ENCODE peak calls at places on chromosome 14, in five cellular contexts. I is ovary, H is psoas muscle, Q is PC-3, K is OCI-LY7. E is an unnamed sample.

GRCh38 chr14:91283666-91284065 is 39.2 kb upstream of the GPR68 start:
- DNase-seq in I (no peak), K (peak; percentile 27), Q (peak; percentile 30), H (no peak), E (no peak)

GRCh38 chr14:101821528-101821927 is 60.0 kb downstream of the PPP2R5C start:
- DNase-seq in Q (no peak), I (no peak), K (no peak), H (no peak), E (no peak)

GRCh38 chr14:36829547-36829946 is 167.9 kb downstream of the PAX9 start:
- DNase-seq in H (no peak), I (no peak), K (no peak), Q (no peak), E (no peak)

GRCh38 chr14:39218171-39218769 is 15.4 kb upstream of the MIA2 start:
- DNase-seq in K (no peak), H (no peak), Q (peak; percentile 98), I (no peak), E (no peak)

GRCh38 chr14:58820032-58820431 is 182.3 kb downstream of the DACT1 start:
- DNase-seq in I (no peak), H (no peak), Q (no peak), K (no peak), E (no peak)

GRCh38 chr14:97164014-97164413 is 366.8 kb downstream of the VRK1 start:
- DNase-seq in I (no peak), Q (peak; percentile 50), K (no peak), H (no peak), E (no peak)

GRCh38 chr14:50407089-50407813 is 10.6 kb upstream of the CDKL1 start:
- DNase-seq in K (no peak), I (no peak), Q (no peak), H (no peak), E (no peak)

GRCh38 chr14:45252356-45253069 is 489 bp downstream of the MIS18BP1 start:
- DNase-seq in K (peak; percentile 43), I (no peak), H (no peak), Q (peak; percentile 18), E (no peak)

GRCh38 chr14:72845196-72845595 is 48.7 kb downstream of the DPF3 start:
- DNase-seq in H (no peak), I (no peak), Q (no peak), K (no peak), E (no peak)

GRCh38 chr14:57982161-57982560 is 116.3 kb upstream of the SLC35F4 start:
- DNase-seq in H (no peak), K (no peak), Q (no peak), I (no peak), E (no peak)

GRCh38 chr14:76426161-76426696 is 50.3 kb downstream of the ESRRB start:
- DNase-seq in I (no peak), K (no peak), H (no peak), Q (peak; percentile 5), E (no peak)

GRCh38 chr14:91138511-91139359 is 24.9 kb downstream of the DGLUCY start:
- DNase-seq in Q (peak; percentile 75), I (no peak), K (peak; percentile 72), H (no peak), E (peak; percentile 50)

GRCh38 chr14:90453401-90453951 is 56.6 kb downstream of the CALM1 start:
- DNase-seq in K (no peak), H (no peak), Q (no peak), I (peak; percentile 57), E (peak; percentile 36)

GRCh38 chr14:103910262-103910935 is 17.9 kb upstream of the TDRD9 start:
- DNase-seq in H (peak; percentile 81), Q (peak; percentile 96), I (peak; percentile 82), K (peak; percentile 68), E (peak; percentile 91)

GRCh38 chr14:43438056-43438455 is 1069.0 kb downstream of the FSCB start:
- DNase-seq in H (no peak), Q (no peak), K (no peak), I (no peak), E (no peak)

GRCh38 chr14:102833341-102833740 is 56.1 kb downstream of the TRAF3 start:
- DNase-seq in H (no peak), Q (no peak), I (no peak), K (no peak), E (no peak)

GRCh38 chr14:58919262-58919661 is 269.2 kb upstream of the DAAM1 start:
- DNase-seq in I (no peak), K (no peak), H (no peak), Q (no peak), E (no peak)

GRCh38 chr14:58637391-58638230 is at the start of gene DACT1:
- DNase-seq in I (peak; percentile 85), K (no peak), H (peak; percentile 74), Q (peak; percentile 39), E (peak; percentile 54)

GRCh38 chr14:32627545-32628298 is 298.6 kb downstream of the AKAP6 start:
- DNase-seq in Q (no peak), I (no peak), K (no peak), H (no peak), E (no peak)

GRCh38 chr14:64772394-64772950 is 68.2 kb downstream of the PLEKHG3 start:
- DNase-seq in K (no peak), Q (no peak), H (no peak), I (no peak), E (no peak)
- TF ChIP-seq CTCF in K (no peak), Q (peak; percentile 45), H (no peak), I (no peak), E (no peak)

GRCh38 chr14:77763978-77764377 is 3.0 kb upstream of the SNW1 start:
- DNase-seq in H (no peak), Q (no peak), I (no peak), K (no peak), E (no peak)
- H3K27ac ChIP-seq in H (no peak overlapping the region), Q (no peak overlapping the region), I (no peak overlapping the region), K (no peak overlapping the region), E (no peak overlapping the region)

DNA sequence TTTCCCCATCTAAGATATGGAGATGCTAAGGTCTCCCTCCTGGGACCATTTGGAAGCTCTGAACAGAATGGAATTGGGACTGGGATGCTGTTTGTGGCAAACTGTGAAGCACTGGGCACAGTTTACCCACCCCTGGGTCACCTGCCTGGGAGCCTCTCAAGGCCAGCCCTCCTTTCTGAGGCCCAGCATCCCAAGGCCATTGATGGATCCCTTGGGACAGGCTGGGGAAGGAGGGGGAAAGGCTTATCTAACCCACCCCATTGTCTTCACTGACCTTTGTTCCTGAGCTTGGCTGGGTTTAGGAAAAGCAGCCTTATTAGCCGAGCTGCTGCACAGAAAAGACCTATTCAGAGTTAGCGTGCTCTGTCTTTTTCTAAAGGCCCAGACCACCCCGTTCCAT is 5.2 kb downstream of the CCDC85C start:
- DNase-seq in K (no peak), I (no peak), H (no peak), Q (no peak), E (no peak)
- H3K4me1 ChIP-seq in K (peaks cover 16% of the 10 kb centered on the region), I (peaks cover 27% of the 10 kb centered on the region), H (peaks cover 39% of the 10 kb centered on the region), Q (peaks cover 28% of the 10 kb centered on the region), E (peaks cover 98% of the 10 kb centered on the region)

DNA sequence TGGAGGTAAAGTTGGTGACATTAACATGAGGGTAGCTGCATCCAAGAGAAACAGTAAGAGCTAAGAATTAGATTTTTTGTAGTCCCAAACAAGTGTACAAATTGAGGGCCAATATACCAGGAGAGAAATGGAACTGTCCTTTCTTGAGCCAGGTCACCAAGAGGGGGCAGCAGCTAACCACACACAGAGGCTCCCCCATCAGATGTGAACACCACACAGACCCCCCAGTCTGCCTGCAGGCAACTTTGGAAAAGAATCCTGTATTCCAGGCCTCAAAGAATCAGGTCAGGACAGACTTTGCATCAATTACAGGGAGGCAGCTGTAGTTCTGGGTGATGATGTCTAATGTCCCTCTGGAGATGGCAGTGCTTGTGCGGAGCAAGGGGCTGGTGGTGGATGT is 77.9 kb downstream of the SPTB start:
- DNase-seq in K (no peak), I (no peak), Q (peak; percentile 59), H (no peak), E (no peak)
- TF ChIP-seq CTCF in K (peak; percentile 70), I (no peak), Q (peak; percentile 92), H (peak; percentile 28), E (no peak)

GRCh38 chr14:75126679-75127473 is at the start of gene NEK9:
- DNase-seq in H (peak; percentile 96), I (peak; percentile 91), K (peak; percentile 92), Q (peak; percentile 80), E (peak; percentile 88)

GRCh38 chr14:75125617-75126016 is 1.2 kb downstream of the NEK9 start:
- DNase-seq in I (no peak), Q (peak; percentile 58), H (no peak), K (no peak), E (no peak)

GRCh38 chr14:75128596-75128990 is 1.7 kb upstream of the NEK9 start:
- DNase-seq in I (no peak), Q (no peak), H (no peak), K (no peak), E (no peak)

GRCh38 chr14:75126121-75126544 is 715 bp downstream of the NEK9 start:
- DNase-seq in Q (no peak), K (peak; percentile 20), H (no peak), I (no peak), E (no peak)

DNA sequence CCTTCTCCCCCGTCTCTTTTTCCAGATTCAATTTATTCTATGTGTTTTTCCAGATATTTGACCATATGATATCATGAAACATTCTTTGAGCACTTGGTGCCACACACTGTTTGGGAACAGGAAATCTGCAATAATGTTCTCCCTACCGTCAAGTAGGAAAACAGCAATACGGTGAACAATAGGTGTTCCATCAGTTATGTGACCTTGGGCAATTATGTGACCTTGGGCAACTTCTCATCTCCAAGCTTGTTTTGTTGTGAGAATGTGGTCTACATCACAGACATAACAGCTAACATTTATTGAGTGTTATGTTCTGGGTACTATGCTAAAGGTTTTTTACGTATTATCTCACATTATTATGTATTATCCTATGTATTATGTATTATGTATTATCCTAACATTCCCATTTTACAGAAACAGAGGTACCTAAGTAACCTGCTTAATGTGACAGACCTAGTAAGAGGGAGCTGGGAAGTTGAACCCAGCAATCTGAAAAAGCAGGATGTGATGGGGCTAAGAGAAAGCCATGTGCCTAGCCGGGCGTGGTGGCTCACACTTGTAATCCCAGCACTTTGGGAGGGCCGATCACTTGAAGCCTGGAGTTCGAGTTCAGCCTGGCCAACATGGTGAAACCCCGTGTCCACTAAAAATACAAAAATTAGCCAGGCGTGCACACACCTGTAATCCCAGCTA is 1.2 kb upstream of the NEK9 start:
- DNase-seq in H (no peak), I (no peak), Q (no peak), K (no peak), E (no peak)
- H3K27ac ChIP-seq in H (peak overlapping the region; percentile 93), I (no peak overlapping the region), Q (no peak overlapping the region), K (peak overlapping the region; percentile 69), E (peak overlapping the region; percentile 95)

GRCh38 chr14:100241279-100241678 is 2.3 kb downstream of the YY1 start:
- DNase-seq in H (no peak), Q (peak; percentile 12), I (no peak), K (no peak), E (no peak)

GRCh38 chr14:100238419-100239199 is at the start of gene YY1:
- DNase-seq in K (peak; percentile 99), I (peak; percentile 100), Q (peak; percentile 98), H (peak; percentile 100), E (peak; percentile 100)

GRCh38 chr14:100239200-100239839 is 376 bp downstream of the YY1 start:
- DNase-seq in H (peak; percentile 68), Q (no peak), K (no peak), I (peak; percentile 60), E (peak; percentile 25)

GRCh38 chr14:100239840-100240724 is 1.1 kb downstream of the YY1 start:
- DNase-seq in K (peak; percentile 86), H (peak; percentile 96), I (peak; percentile 86), Q (peak; percentile 78), E (peak; percentile 89)

DNA sequence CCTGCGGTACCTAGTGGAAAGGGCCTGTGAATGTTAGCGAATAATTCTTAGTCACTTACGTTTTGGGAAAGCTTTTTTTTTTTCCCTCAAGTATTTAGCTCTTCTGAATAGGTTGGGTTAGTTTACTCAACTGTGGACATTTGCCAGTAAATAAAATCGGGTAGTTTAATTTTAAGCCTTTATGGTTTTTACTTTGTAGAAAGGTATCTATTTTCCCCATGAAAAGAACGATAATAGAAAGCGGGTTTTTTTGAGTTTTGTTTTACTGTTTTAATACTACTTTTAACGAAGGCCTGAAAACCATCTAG is 1.7 kb downstream of the YY1 start:
- DNase-seq in I (no peak), H (no peak), Q (no peak), K (no peak), E (no peak)
- H3K4me1 ChIP-seq in I (peaks cover 11% of the 10 kb centered on the region), H (peaks cover 59% of the 10 kb centered on the region), Q (peaks cover 23% of the 10 kb centered on the region), K (peaks cover 59% of the 10 kb centered on the region), E (peaks cover 58% of the 10 kb centered on the region)